ENCODE peak calls at places on chromosomes 16 and 17, in nine cellular contexts. H is heart right ventricle, A is left ventricle myocardium inferior, Y is fibroblast of lung, L is breast epithelium, S is GM06990, U is astrocyte, Z is PC-3, C is PC-9. V is an unnamed sample.

GRCh38 chr17:67068999-67069398 is 24.6 kb downstream of the CACNG1 start:
- DNase-seq in H (no peak), A (no peak), Y (peak; percentile 10), L (no peak), S (no peak), U (peak; percentile 2), Z (peak; percentile 14), C (no peak), V (no peak)

GRCh38 chr17:45110676-45111611 is 21.4 kb downstream of the PLCD3 start:
- DNase-seq in H (peak; percentile 76), A (peak; percentile 60), Y (peak; percentile 65), L (no peak), S (no peak), U (peak; percentile 59), Z (no peak), C (no peak), V (no peak)

GRCh38 chr16:68360971-68361370 is 50.2 kb downstream of the PRMT7 start:
- DNase-seq in H (no peak), A (no peak), Y (no peak), L (no peak), S (no peak), U (no peak), Z (no peak), C (no peak), V (no peak)

GRCh38 chr17:73691321-73691766 is 47.1 kb upstream of the SDK2 start:
- DNase-seq in H (no peak), A (no peak), Y (no peak), L (no peak), S (no peak), U (no peak), Z (no peak), C (no peak), V (no peak)

GRCh38 chr16:58026139-58026704 is 668 bp downstream of the MMP15 start:
- DNase-seq in H (no peak), A (peak; percentile 66), Y (peak; percentile 43), L (no peak), S (peak; percentile 40), U (peak; percentile 28), Z (peak; percentile 28), C (peak; percentile 28), V (peak; percentile 71)

GRCh38 chr17:70184770-70185169 is 15.4 kb downstream of the KCNJ2 start:
- DNase-seq in H (no peak), A (no peak), Y (peak; percentile 68), L (no peak), S (no peak), U (peak; percentile 45), Z (peak; percentile 88), C (no peak), V (no peak)

GRCh38 chr16:89737341-89738071 is 16.2 kb downstream of the ZNF276 start:
- DNase-seq in H (no peak), A (no peak), Y (no peak), L (no peak), S (no peak), U (no peak), Z (no peak), C (no peak), V (no peak)

GRCh38 chr16:72961115-72961832 is 86.7 kb downstream of the ZFHX3 start:
- DNase-seq in H (no peak), A (no peak), Y (peak; percentile 24), L (no peak), S (no peak), U (no peak), Z (peak; percentile 25), C (no peak), V (no peak)

GRCh38 chr16:83356266-83356665 is 451.5 kb upstream of the HSBP1 start:
- DNase-seq in H (no peak), A (no peak), Y (peak; percentile 71), L (no peak), S (no peak), U (peak; percentile 60), Z (peak; percentile 58), C (peak; percentile 2), V (peak; percentile 15)

GRCh38 chr17:17837380-17837821 is 615 bp upstream of the SREBF1 start:
- DNase-seq in H (peak; percentile 83), A (no peak), Y (peak; percentile 79), L (no peak), S (no peak), U (peak; percentile 76), Z (peak; percentile 60), C (peak; percentile 62), V (peak; percentile 56)

GRCh38 chr17:76867578-76868175 is 527 bp upstream of the MGAT5B start:
- DNase-seq in H (no peak), A (no peak), Y (peak; percentile 64), L (no peak), S (no peak), U (peak; percentile 35), Z (peak; percentile 74), C (peak; percentile 35), V (no peak)

GRCh38 chr17:7354262-7354781 is 634 bp upstream of the TMEM95 start:
- DNase-seq in H (no peak), A (no peak), Y (peak; percentile 70), L (peak; percentile 32), S (no peak), U (peak; percentile 63), Z (peak; percentile 53), C (no peak), V (no peak)

GRCh38 chr17:81954131-81955057 is 6.6 kb downstream of the NOTUM start:
- DNase-seq in H (no peak), A (no peak), Y (no peak), L (no peak), S (no peak), U (no peak), Z (no peak), C (no peak), V (no peak)

GRCh38 chr17:79933863-79934652 is 94.8 kb upstream of the CBX4 start:
- DNase-seq in H (no peak), A (no peak), Y (peak; percentile 10), L (no peak), S (no peak), U (no peak), Z (peak; percentile 73), C (peak; percentile 62), V (peak; percentile 49)

GRCh38 chr17:46061435-46061834 is 62.4 kb downstream of the STH start:
- DNase-seq in H (no peak), A (no peak), Y (no peak), L (no peak), S (no peak), U (no peak), Z (peak; percentile 69), C (no peak), V (no peak)

GRCh38 chr17:17712268-17712924 is 31.1 kb downstream of the RAI1 start:
- DNase-seq in H (no peak), A (no peak), Y (peak; percentile 88), L (no peak), S (peak; percentile 51), U (peak; percentile 84), Z (peak; percentile 48), C (peak; percentile 49), V (no peak)

GRCh38 chr16:79954920-79955705 is 354.6 kb upstream of the MAF start:
- DNase-seq in H (no peak), A (no peak), Y (no peak), L (no peak), S (no peak), U (no peak), Z (no peak), C (no peak), V (no peak)
- H3K27me3 ChIP-seq in H (no peaks in the 10 kb centered on the region), A (no peaks in the 10 kb centered on the region), Y (no peaks in the 10 kb centered on the region), L (no peaks in the 10 kb centered on the region), S (no peaks in the 10 kb centered on the region), U (no peaks in the 10 kb centered on the region), Z (no peaks in the 10 kb centered on the region), C (peaks cover 76% of the 10 kb centered on the region), V (no peaks in the 10 kb centered on the region)

GRCh38 chr16:26645629-26646028 is 421.1 kb upstream of the C16orf82 start:
- DNase-seq in H (no peak), A (no peak), Y (no peak), L (no peak), S (no peak), U (no peak), Z (no peak), C (no peak), V (peak; percentile 11)
- TF ChIP-seq CTCF in H (no peak), A (peak; percentile 29), Y (no peak), L (no peak), S (peak; percentile 54), U (no peak), Z (no peak), C (peak; percentile 60), V (peak; percentile 27)

DNA sequence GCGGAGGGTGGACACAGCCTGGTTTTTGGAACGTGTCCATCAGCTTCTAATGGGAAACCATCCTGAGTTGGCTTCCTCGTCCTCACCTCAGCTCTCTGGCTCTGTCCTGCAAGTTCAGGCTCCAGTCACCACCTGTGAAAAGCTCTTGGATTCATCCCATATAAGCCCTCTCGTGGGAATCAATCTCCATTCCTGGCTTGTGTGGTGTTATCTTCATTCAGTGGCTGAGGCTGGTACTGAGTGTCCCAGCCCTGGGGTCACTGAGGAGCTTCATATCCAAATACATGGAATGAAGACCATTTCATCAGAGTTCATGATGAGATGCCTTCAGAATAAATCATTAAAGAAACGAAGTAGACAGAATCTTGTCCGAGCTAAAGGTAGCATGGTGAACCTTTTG is 189.2 kb downstream of the RBFOX1 start:
- DNase-seq in H (no peak), A (no peak), Y (no peak), L (no peak), S (no peak), U (no peak), Z (no peak), C (no peak), V (no peak)
- H3K27me3 ChIP-seq in H (no peaks in the 10 kb centered on the region), A (no peaks in the 10 kb centered on the region), Y (no peaks in the 10 kb centered on the region), L (no peaks in the 10 kb centered on the region), S (no peaks in the 10 kb centered on the region), U (no peaks in the 10 kb centered on the region), Z (no peaks in the 10 kb centered on the region), C (peaks cover 37% of the 10 kb centered on the region), V (no peaks in the 10 kb centered on the region)

GRCh38 chr17:40122944-40123810 is 1.4 kb downstream of the MSL1 start:
- DNase-seq in H (peak; percentile 65), A (peak; percentile 45), Y (peak; percentile 37), L (no peak), S (peak; percentile 59), U (no peak), Z (peak; percentile 33), C (peak; percentile 40), V (peak; percentile 56)

GRCh38 chr17:40121191-40121885 is 433 bp upstream of the MSL1 start:
- DNase-seq in H (peak; percentile 11), A (peak; percentile 51), Y (peak; percentile 51), L (no peak), S (peak; percentile 50), U (no peak), Z (peak; percentile 25), C (peak; percentile 27), V (peak; percentile 51)

GRCh38 chr17:40121886-40122465 is at the start of gene MSL1:
- DNase-seq in H (peak; percentile 90), A (peak; percentile 93), Y (peak; percentile 63), L (peak; percentile 88), S (peak; percentile 83), U (no peak), Z (peak; percentile 61), C (peak; percentile 85), V (peak; percentile 89)

GRCh38 chr17:40123811-40124114 is 2.0 kb downstream of the MSL1 start:
- DNase-seq in H (no peak), A (no peak), Y (no peak), L (no peak), S (no peak), U (no peak), Z (no peak), C (no peak), V (no peak)

DNA sequence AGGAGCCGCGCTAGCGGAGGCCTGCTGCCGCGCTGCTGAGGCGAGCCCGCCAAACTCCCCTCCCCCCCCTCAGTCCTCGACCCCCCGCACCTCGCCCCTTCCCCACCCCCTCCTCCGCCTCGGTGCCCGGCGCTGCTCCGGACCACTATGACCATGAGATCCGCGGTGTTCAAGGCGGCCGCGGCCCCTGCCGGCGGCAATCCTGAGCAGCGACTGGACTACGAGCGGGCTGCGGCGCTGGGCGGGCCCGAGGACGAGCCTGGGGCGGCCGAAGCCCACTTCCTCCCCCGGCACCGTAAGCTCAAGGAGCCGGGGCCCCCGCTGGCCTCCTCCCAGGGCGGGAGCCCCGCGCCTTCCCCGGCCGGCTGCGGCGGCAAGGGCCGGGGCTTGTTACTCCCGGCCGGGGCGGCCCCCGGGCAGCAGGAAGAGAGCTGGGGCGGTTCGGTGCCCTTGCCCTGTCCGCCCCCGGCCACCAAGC is 734 bp downstream of the MSL1 start:
- DNase-seq in H (peak; percentile 52), A (peak; percentile 52), Y (peak; percentile 39), L (no peak), S (peak; percentile 72), U (no peak), Z (peak; percentile 33), C (peak; percentile 28), V (peak; percentile 62)
- TF ChIP-seq CTCF in H (no peak), A (peak; percentile 32), Y (peak; percentile 5), L (no peak), S (no peak), U (no peak), Z (no peak), C (no peak), V (no peak)

V was measured in body of pancreas.